ENCODE peak calls at places on chromosomes 5 and 9, in eight cellular contexts. One of them, this sample, is unnamed.
A peak's percentile ranks its signal among the peaks of the same experiment; 100 is the strongest.

GRCh38 chr9:108521063-108521462 is 334.7 kb downstream of the ACTL7B start:
- DNase-seq in activated T-cell treated with anti-CD3 and anti-CD28 coated beads, Interleukin-2, amount 50 U/mL, for 72 hours: no peak
- DNase-seq in HL-60: no peak
- DNase-seq in astrocyte of the spinal cord: peak; percentile 74
- DNase-seq in ureter: no peak
- DNase-seq in HFFc6: peak; percentile 37
- DNase-seq in C1 segment of cervical spinal cord: no peak
- DNase-seq in NCI-H446: no peak
- DNase-seq in this sample: no peak

GRCh38 chr9:80407220-80407619 is 835.5 kb downstream of the TLE4 start:
- DNase-seq in activated T-cell treated with anti-CD3 and anti-CD28 coated beads, Interleukin-2, amount 50 U/mL, for 72 hours: no peak
- DNase-seq in HL-60: no peak
- DNase-seq in astrocyte of the spinal cord: no peak
- DNase-seq in ureter: no peak
- DNase-seq in HFFc6: no peak
- DNase-seq in C1 segment of cervical spinal cord: no peak
- DNase-seq in NCI-H446: no peak
- DNase-seq in this sample: no peak

GRCh38 chr9:36571333-36571732 is 1.4 kb upstream of the MELK start:
- DNase-seq in activated T-cell treated with anti-CD3 and anti-CD28 coated beads, Interleukin-2, amount 50 U/mL, for 72 hours: no peak
- DNase-seq in HL-60: no peak
- DNase-seq in astrocyte of the spinal cord: no peak
- DNase-seq in ureter: no peak
- DNase-seq in HFFc6: no peak
- DNase-seq in C1 segment of cervical spinal cord: no peak
- DNase-seq in NCI-H446: no peak
- DNase-seq in this sample: no peak

GRCh38 chr9:12464910-12465512 is 228.2 kb upstream of the TYRP1 start:
- DNase-seq in activated T-cell treated with anti-CD3 and anti-CD28 coated beads, Interleukin-2, amount 50 U/mL, for 72 hours: peak; percentile 2
- DNase-seq in HL-60: no peak
- DNase-seq in astrocyte of the spinal cord: peak; percentile 37
- DNase-seq in ureter: no peak
- DNase-seq in HFFc6: peak; percentile 3
- DNase-seq in C1 segment of cervical spinal cord: no peak
- DNase-seq in NCI-H446: peak; percentile 64
- DNase-seq in this sample: no peak

GRCh38 chr5:96257904-96258303 is 175.1 kb downstream of the PCSK1 start:
- DNase-seq in activated T-cell treated with anti-CD3 and anti-CD28 coated beads, Interleukin-2, amount 50 U/mL, for 72 hours: no peak
- DNase-seq in HL-60: no peak
- DNase-seq in astrocyte of the spinal cord: peak; percentile 77
- DNase-seq in ureter: no peak
- DNase-seq in HFFc6: peak; percentile 67
- DNase-seq in C1 segment of cervical spinal cord: no peak
- DNase-seq in NCI-H446: no peak
- DNase-seq in this sample: no peak

GRCh38 chr5:16936150-16937022 is at the start of gene MYO10:
- DNase-seq in activated T-cell treated with anti-CD3 and anti-CD28 coated beads, Interleukin-2, amount 50 U/mL, for 72 hours: peak; percentile 70
- DNase-seq in HL-60: peak; percentile 75
- DNase-seq in astrocyte of the spinal cord: peak; percentile 79
- DNase-seq in ureter: peak; percentile 79
- DNase-seq in HFFc6: peak; percentile 69
- DNase-seq in C1 segment of cervical spinal cord: peak; percentile 70
- DNase-seq in NCI-H446: peak; percentile 66
- DNase-seq in this sample: peak; percentile 70

GRCh38 chr5:163504091-163504931 is 1.1 kb upstream of the MAT2B start:
- DNase-seq in activated T-cell treated with anti-CD3 and anti-CD28 coated beads, Interleukin-2, amount 50 U/mL, for 72 hours: peak; percentile 49
- DNase-seq in HL-60: peak; percentile 70
- DNase-seq in astrocyte of the spinal cord: peak; percentile 78
- DNase-seq in ureter: peak; percentile 68
- DNase-seq in HFFc6: peak; percentile 42
- DNase-seq in C1 segment of cervical spinal cord: peak; percentile 57
- DNase-seq in NCI-H446: peak; percentile 8
- DNase-seq in this sample: peak; percentile 42

GRCh38 chr5:10288600-10289213 is 19.0 kb downstream of the CMBL start:
- DNase-seq in activated T-cell treated with anti-CD3 and anti-CD28 coated beads, Interleukin-2, amount 50 U/mL, for 72 hours: peak; percentile 45
- DNase-seq in HL-60: no peak
- DNase-seq in astrocyte of the spinal cord: no peak
- DNase-seq in ureter: peak; percentile 67
- DNase-seq in HFFc6: no peak
- DNase-seq in C1 segment of cervical spinal cord: no peak
- DNase-seq in NCI-H446: peak; percentile 99
- DNase-seq in this sample: peak; percentile 46

GRCh38 chr5:159915913-159916840 is at the start of gene ADRA1B:
- DNase-seq in activated T-cell treated with anti-CD3 and anti-CD28 coated beads, Interleukin-2, amount 50 U/mL, for 72 hours: peak; percentile 71
- DNase-seq in HL-60: peak; percentile 29
- DNase-seq in astrocyte of the spinal cord: peak; percentile 72
- DNase-seq in ureter: peak; percentile 55
- DNase-seq in HFFc6: peak; percentile 17
- DNase-seq in C1 segment of cervical spinal cord: peak; percentile 65
- DNase-seq in NCI-H446: peak; percentile 28
- DNase-seq in this sample: peak; percentile 72

GRCh38 chr5:175288048-175288621 is 155.8 kb downstream of the DRD1 start:
- DNase-seq in activated T-cell treated with anti-CD3 and anti-CD28 coated beads, Interleukin-2, amount 50 U/mL, for 72 hours: no peak
- DNase-seq in HL-60: no peak
- DNase-seq in astrocyte of the spinal cord: peak; percentile 60
- DNase-seq in ureter: no peak
- DNase-seq in HFFc6: no peak
- DNase-seq in C1 segment of cervical spinal cord: no peak
- DNase-seq in NCI-H446: peak; percentile 83
- DNase-seq in this sample: no peak

GRCh38 chr9:21470126-21470525 is 12.0 kb downstream of the IFNE start:
- DNase-seq in activated T-cell treated with anti-CD3 and anti-CD28 coated beads, Interleukin-2, amount 50 U/mL, for 72 hours: no peak
- DNase-seq in HL-60: no peak
- DNase-seq in astrocyte of the spinal cord: no peak
- DNase-seq in ureter: no peak
- DNase-seq in HFFc6: no peak
- DNase-seq in C1 segment of cervical spinal cord: no peak
- DNase-seq in NCI-H446: no peak
- DNase-seq in this sample: no peak

GRCh38 chr5:69450116-69450515 is 35.2 kb downstream of the MARVELD2 start:
- DNase-seq in activated T-cell treated with anti-CD3 and anti-CD28 coated beads, Interleukin-2, amount 50 U/mL, for 72 hours: no peak
- DNase-seq in HL-60: no peak
- DNase-seq in astrocyte of the spinal cord: peak; percentile 88
- DNase-seq in ureter: no peak
- DNase-seq in HFFc6: peak; percentile 89
- DNase-seq in C1 segment of cervical spinal cord: no peak
- DNase-seq in NCI-H446: no peak
- DNase-seq in this sample: no peak

GRCh38 chr5:112921833-112922817 is at the start of gene REEP5:
- DNase-seq in activated T-cell treated with anti-CD3 and anti-CD28 coated beads, Interleukin-2, amount 50 U/mL, for 72 hours: peak; percentile 92
- DNase-seq in HL-60: peak; percentile 63
- DNase-seq in astrocyte of the spinal cord: peak; percentile 75
- DNase-seq in ureter: peak; percentile 86
- DNase-seq in HFFc6: peak; percentile 62
- DNase-seq in C1 segment of cervical spinal cord: peak; percentile 89
- DNase-seq in NCI-H446: peak; percentile 27
- DNase-seq in this sample: peak; percentile 87

GRCh38 chr5:33588654-33589372 is 148.0 kb downstream of the TARS1 start:
- DNase-seq in activated T-cell treated with anti-CD3 and anti-CD28 coated beads, Interleukin-2, amount 50 U/mL, for 72 hours: peak; percentile 44
- DNase-seq in HL-60: peak; percentile 51
- DNase-seq in astrocyte of the spinal cord: no peak
- DNase-seq in ureter: no peak
- DNase-seq in HFFc6: no peak
- DNase-seq in C1 segment of cervical spinal cord: no peak
- DNase-seq in NCI-H446: no peak
- DNase-seq in this sample: peak; percentile 61

GRCh38 chr9:101738566-101739183 is at the start of gene GRIN3A:
- DNase-seq in activated T-cell treated with anti-CD3 and anti-CD28 coated beads, Interleukin-2, amount 50 U/mL, for 72 hours: no peak
- DNase-seq in HL-60: no peak
- DNase-seq in astrocyte of the spinal cord: no peak
- DNase-seq in ureter: no peak
- DNase-seq in HFFc6: no peak
- DNase-seq in C1 segment of cervical spinal cord: no peak
- DNase-seq in NCI-H446: no peak
- DNase-seq in this sample: peak; percentile 6

GRCh38 chr9:134329886-134330285 is 3.6 kb downstream of the RXRA start:
- DNase-seq in activated T-cell treated with anti-CD3 and anti-CD28 coated beads, Interleukin-2, amount 50 U/mL, for 72 hours: no peak
- DNase-seq in HL-60: no peak
- DNase-seq in astrocyte of the spinal cord: no peak
- DNase-seq in ureter: no peak
- DNase-seq in HFFc6: no peak
- DNase-seq in C1 segment of cervical spinal cord: peak; percentile 38
- DNase-seq in NCI-H446: no peak
- DNase-seq in this sample: no peak

GRCh38 chr5:150640311-150641005 is at the start of gene SYNPO:
- DNase-seq in activated T-cell treated with anti-CD3 and anti-CD28 coated beads, Interleukin-2, amount 50 U/mL, for 72 hours: no peak
- DNase-seq in HL-60: peak; percentile 18
- DNase-seq in astrocyte of the spinal cord: peak; percentile 92
- DNase-seq in ureter: peak; percentile 86
- DNase-seq in HFFc6: peak; percentile 92
- DNase-seq in C1 segment of cervical spinal cord: no peak
- DNase-seq in NCI-H446: no peak
- DNase-seq in this sample: no peak

GRCh38 chr9:123335227-123335985 is 20.6 kb upstream of the CRB2 start:
- DNase-seq in activated T-cell treated with anti-CD3 and anti-CD28 coated beads, Interleukin-2, amount 50 U/mL, for 72 hours: no peak
- DNase-seq in HL-60: no peak
- DNase-seq in astrocyte of the spinal cord: peak; percentile 62
- DNase-seq in ureter: no peak
- DNase-seq in HFFc6: peak; percentile 79
- DNase-seq in C1 segment of cervical spinal cord: peak; percentile 12
- DNase-seq in NCI-H446: no peak
- DNase-seq in this sample: no peak

GRCh38 chr9:130287736-130288135 is 22.2 kb downstream of the HMCN2 start:
- DNase-seq in activated T-cell treated with anti-CD3 and anti-CD28 coated beads, Interleukin-2, amount 50 U/mL, for 72 hours: no peak
- DNase-seq in HL-60: no peak
- DNase-seq in astrocyte of the spinal cord: no peak
- DNase-seq in ureter: no peak
- DNase-seq in HFFc6: no peak
- DNase-seq in C1 segment of cervical spinal cord: no peak
- DNase-seq in NCI-H446: no peak
- DNase-seq in this sample: no peak

This sample was measured in stimulated activated naive CD8-positive, alpha-beta T cell treated with anti-CD3 and anti-CD28 coated beads, Interleukin-15, Interleukin-2, amounts not matched to agents 100 U/mL and 50 U/mL, for 24 hours.